ENCODE peak calls at places on chromosomes 12 and 14, in nine cellular contexts. G, W, C, F, R, Z, S, L and J are unnamed samples.

GRCh38 chr14:73712540-73713141 is 1.5 kb downstream of the PNMA1 start:
- DNase-seq in G (no peak), W (no peak), C (no peak), F (no peak), R (no peak), Z (no peak), S (no peak), L (peak), J (no peak)

GRCh38 chr12:32870716-32871115 is 25.9 kb downstream of the PKP2 start:
- DNase-seq in G (no peak), W (no peak), C (no peak), F (no peak), R (no peak), Z (no peak), S (no peak), L (no peak), J (no peak)

GRCh38 chr14:94386085-94387031 is 2.0 kb downstream of the SERPINA1 start:
- DNase-seq in G (no peak), W (no peak), C (no peak), F (no peak), R (no peak), Z (no peak), S (no peak), L (no peak), J (no peak)

GRCh38 chr12:105315726-105316125 is 14.8 kb upstream of the C12orf75 start:
- DNase-seq in G (no peak), W (peak), C (no peak), F (no peak), R (no peak), Z (no peak), S (no peak), L (no peak), J (no peak)

GRCh38 chr14:64841121-64841611 is 38.5 kb downstream of the SPTB start:
- DNase-seq in G (no peak), W (no peak), C (no peak), F (no peak), R (peak), Z (no peak), S (no peak), L (peak), J (peak)

GRCh38 chr12:22858849-22859569 is 234.0 kb downstream of the ETNK1 start:
- DNase-seq in G (no peak), W (no peak), C (no peak), F (no peak), R (no peak), Z (no peak), S (no peak), L (no peak), J (no peak)

GRCh38 chr14:85599939-85600338 is 70.0 kb downstream of the FLRT2 start:
- DNase-seq in G (no peak), W (no peak), C (no peak), F (no peak), R (no peak), Z (no peak), S (no peak), L (no peak), J (no peak)

GRCh38 chr12:14442221-14442881 is 76.9 kb downstream of the ATF7IP start:
- DNase-seq in G (no peak), W (no peak), C (no peak), F (no peak), R (no peak), Z (no peak), S (no peak), L (no peak), J (no peak)

GRCh38 chr14:21840765-21841164 is 167.1 kb upstream of the OR4E1 start:
- DNase-seq in G (no peak), W (no peak), C (no peak), F (no peak), R (peak), Z (no peak), S (no peak), L (no peak), J (no peak)

GRCh38 chr14:95482967-95483842 is 33.2 kb downstream of the SYNE3 start:
- DNase-seq in G (no peak), W (peak), C (peak), F (peak), R (peak), Z (no peak), S (no peak), L (no peak), J (peak)

GRCh38 chr12:25887367-25887766 is 71.1 kb upstream of the RASSF8 start:
- DNase-seq in G (no peak), W (no peak), C (no peak), F (no peak), R (no peak), Z (no peak), S (no peak), L (no peak), J (no peak)

GRCh38 chr12:6950944-6951540 is at the start of gene PTPN6:
- DNase-seq in G (no peak), W (peak), C (peak), F (peak), R (no peak), Z (no peak), S (no peak), L (no peak), J (no peak)
- TF ChIP-seq EP300 in G (no peak), W (no peak), C (no peak), F (no peak), R (no peak), Z (no peak), S (no peak), L (no peak), J (no peak)

GRCh38 chr14:80116157-80116556 is 95.1 kb downstream of the DIO2 start:
- DNase-seq in G (no peak), W (no peak), C (no peak), F (no peak), R (no peak), Z (no peak), S (no peak), L (no peak), J (no peak)
- H3K4me3 ChIP-seq in G (no peak), W (no peak), C (no peak), F (no peak), R (no peak), Z (no peak), S (no peak), L (no peak), J (no peak)

GRCh38 chr14:101772770-101773169 is 11.3 kb downstream of the PPP2R5C start:
- DNase-seq in G (no peak), W (no peak), C (no peak), F (no peak), R (no peak), Z (no peak), S (no peak), L (no peak), J (no peak)

GRCh38 chr14:101774006-101774755 is 12.7 kb downstream of the PPP2R5C start:
- DNase-seq in G (peak), W (no peak), C (no peak), F (no peak), R (no peak), Z (no peak), S (no peak), L (no peak), J (no peak)

GRCh38 chr14:101773378-101773777 is 11.9 kb downstream of the PPP2R5C start:
- DNase-seq in G (peak), W (no peak), C (no peak), F (no peak), R (no peak), Z (no peak), S (no peak), L (no peak), J (no peak)

GRCh38 chr14:101767618-101768362 is 6.3 kb downstream of the PPP2R5C start:
- DNase-seq in G (peak), W (no peak), C (no peak), F (no peak), R (no peak), Z (no peak), S (no peak), L (no peak), J (no peak)

GRCh38 chr14:101770183-101770582 is 8.7 kb downstream of the PPP2R5C start:
- DNase-seq in G (no peak), W (no peak), C (no peak), F (no peak), R (no peak), Z (no peak), S (no peak), L (no peak), J (no peak)
- TF ChIP-seq EP300 in G (no peak), W (no peak), C (no peak), F (no peak), R (no peak), Z (no peak), S (no peak), L (no peak), J (no peak)

DNA sequence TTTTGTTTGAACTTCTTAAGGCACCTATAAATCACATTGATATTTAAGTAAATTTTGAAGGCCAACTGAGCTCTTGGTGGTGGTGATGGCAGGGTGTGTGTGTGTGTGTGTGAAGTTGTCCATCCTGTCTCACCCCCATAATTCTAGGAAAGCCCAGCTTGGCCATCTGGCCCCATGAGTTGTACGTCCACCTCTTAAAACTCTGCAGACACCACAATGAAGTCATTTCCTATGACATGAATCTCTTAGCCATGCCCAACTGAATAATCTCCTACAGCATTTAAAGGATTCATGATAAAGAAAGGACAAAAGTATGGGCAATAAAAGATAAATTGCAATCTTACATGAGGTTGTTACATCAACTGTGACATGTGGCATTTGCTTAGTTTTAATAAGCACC is 123.4 kb downstream of the TTC7B start:
- DNase-seq in G (no peak), W (no peak), C (no peak), F (no peak), R (no peak), Z (no peak), S (no peak), L (no peak), J (no peak)
- H3K4me3 ChIP-seq in G (no peak), W (no peak), C (no peak), F (no peak), R (no peak), Z (no peak), S (no peak), L (no peak), J (no peak)

DNA sequence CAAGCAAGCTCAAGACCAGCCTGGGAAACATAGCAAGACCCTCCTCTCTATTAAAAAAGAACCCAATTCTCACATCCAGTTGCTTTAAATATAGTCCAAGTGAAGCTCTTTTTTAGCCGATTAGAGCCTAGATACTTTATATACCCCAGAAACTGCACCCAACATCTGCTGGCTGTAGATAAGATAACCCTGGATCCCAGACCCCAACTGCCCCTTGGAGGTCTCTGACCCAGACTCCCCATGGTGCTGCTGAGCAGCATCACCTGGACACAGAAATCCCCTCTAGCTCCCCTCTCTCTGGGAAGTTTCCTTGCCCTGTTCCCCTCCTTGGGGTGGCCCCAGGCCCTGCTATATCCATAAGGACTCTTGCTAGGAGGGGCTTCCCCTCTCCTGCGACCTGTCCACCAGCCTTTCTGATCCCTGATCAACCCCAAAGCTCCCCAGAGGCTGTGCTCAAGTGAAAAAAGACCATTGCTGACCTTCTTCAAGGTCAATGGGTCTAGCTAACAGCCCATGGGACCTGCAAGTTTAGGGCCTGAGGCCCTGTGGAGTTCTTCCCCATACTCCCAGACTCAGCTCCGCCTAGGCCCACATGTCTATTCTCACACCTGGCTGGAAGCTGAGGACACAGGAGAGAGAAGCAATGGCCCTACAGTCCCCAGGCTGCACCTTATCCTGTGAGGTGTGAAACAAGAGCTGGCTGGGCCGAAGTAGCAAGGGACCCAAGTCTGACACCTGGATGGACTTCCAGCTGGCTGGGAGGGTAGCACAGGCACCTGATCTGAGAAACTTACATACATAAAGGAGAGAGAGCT is 56.2 kb downstream of the ARL6IP4 start:
- DNase-seq in G (no peak), W (no peak), C (no peak), F (no peak), R (no peak), Z (no peak), S (no peak), L (peak), J (no peak)
- TF ChIP-seq EP300 in G (no peak), W (no peak), C (no peak), F (no peak), R (no peak), Z (no peak), S (no peak), L (peak), J (no peak)

GRCh38 chr14:75662966-75663365 is 1.9 kb downstream of the TTLL5 start:
- DNase-seq in G (no peak), W (no peak), C (no peak), F (no peak), R (no peak), Z (no peak), S (no peak), L (no peak), J (no peak)

GRCh38 chr14:75660238-75660629 is 442 bp downstream of the ERG28 start:
- DNase-seq in G (no peak), W (no peak), C (no peak), F (no peak), R (no peak), Z (no peak), S (no peak), L (no peak), J (no peak)

GRCh38 chr14:75658957-75659356 is 1.7 kb downstream of the ERG28 start:
- DNase-seq in G (no peak), W (no peak), C (no peak), F (no peak), R (no peak), Z (no peak), S (no peak), L (no peak), J (no peak)

GRCh38 chr14:75660630-75661498 is at the start of the genes ERG28 and TTLL5:
- DNase-seq in G (peak), W (peak), C (peak), F (peak), R (peak), Z (peak), S (peak), L (peak), J (peak)

GRCh38 chr14:75661499-75661814 is 411 bp downstream of the TTLL5 start:
- DNase-seq in G (no peak), W (no peak), C (no peak), F (no peak), R (no peak), Z (no peak), S (no peak), L (no peak), J (no peak)
- H3K4me3 ChIP-seq in G (peak), W (peak), C (peak), F (peak), R (peak), Z (peak), S (peak), L (peak), J (peak)

GRCh38 chr12:12704593-12705230 is 8.7 kb upstream of the GPR19 start:
- DNase-seq in G (no peak), W (peak), C (no peak), F (peak), R (peak), Z (no peak), S (no peak), L (peak), J (peak)
- TF ChIP-seq EP300 in G (no peak), W (no peak), C (no peak), F (no peak), R (no peak), Z (no peak), S (no peak), L (peak), J (no peak)